ENCODE peak calls at places on chromosomes 16 and 17, in six cellular contexts. J, H, S, E, G and Y are unnamed samples.

GRCh38 chr16:3690991-3691720 is 26.2 kb downstream of the TRAP1 start:
- DNase-seq in J (no peak), H (peak; percentile 66), S (no peak), E (no peak), G (peak; percentile 24), Y (peak; percentile 18)

GRCh38 chr16:88599092-88599733 is 29.0 kb downstream of the ZC3H18 start:
- DNase-seq in J (no peak), H (peak; percentile 69), S (no peak), E (no peak), G (no peak), Y (peak; percentile 2)

GRCh38 chr16:15913046-15913698 is 24.8 kb upstream of the CEP20 start:
- DNase-seq in J (no peak), H (no peak), S (no peak), E (no peak), G (no peak), Y (no peak)

GRCh38 chr17:80673152-80673920 is 128.7 kb downstream of the RPTOR start:
- DNase-seq in J (no peak), H (no peak), S (no peak), E (no peak), G (no peak), Y (peak; percentile 67)

GRCh38 chr16:63933841-63934240 is 1188.0 kb downstream of the CDH11 start:
- DNase-seq in J (no peak), H (no peak), S (no peak), E (no peak), G (no peak), Y (no peak)

GRCh38 chr17:42493324-42493723 is 34.6 kb downstream of the ATP6V0A1 start:
- DNase-seq in J (no peak), H (no peak), S (no peak), E (no peak), G (no peak), Y (no peak)

GRCh38 chr17:16945513-16946201 is 26.3 kb downstream of the TNFRSF13B start:
- DNase-seq in J (no peak), H (no peak), S (peak; percentile 40), E (no peak), G (no peak), Y (no peak)

GRCh38 chr16:11400076-11400475 is 54.8 kb downstream of the RMI2 start:
- DNase-seq in J (peak; percentile 24), H (no peak), S (no peak), E (no peak), G (no peak), Y (no peak)

GRCh38 chr17:42135664-42136653 is 13.4 kb downstream of the HSPB9 start:
- DNase-seq in J (no peak), H (no peak), S (peak; percentile 93), E (no peak), G (peak; percentile 82), Y (peak; percentile 46)

GRCh38 chr17:74324521-74324920 is 1.5 kb upstream of the KIF19 start:
- DNase-seq in J (no peak), H (no peak), S (no peak), E (no peak), G (no peak), Y (no peak)

GRCh38 chr17:47717845-47718621 is 15.0 kb upstream of the TBX21 start:
- DNase-seq in J (no peak), H (no peak), S (no peak), E (no peak), G (no peak), Y (no peak)

GRCh38 chr16:75262104-75262799 is 10.8 kb upstream of the BCAR1 start:
- DNase-seq in J (no peak), H (peak; percentile 49), S (no peak), E (no peak), G (peak; percentile 67), Y (no peak)

GRCh38 chr16:54125751-54126655 is 160.6 kb downstream of the IRX3 start:
- DNase-seq in J (no peak), H (no peak), S (no peak), E (no peak), G (no peak), Y (no peak)

GRCh38 chr17:68182940-68183551 is 64.8 kb upstream of the AMZ2 start:
- DNase-seq in J (no peak), H (no peak), S (no peak), E (no peak), G (no peak), Y (no peak)

GRCh38 chr17:28997811-28998210 is 8.0 kb downstream of the SEZ6 start:
- DNase-seq in J (no peak), H (no peak), S (no peak), E (no peak), G (no peak), Y (no peak)

GRCh38 chr16:57277586-57277985 is 6.9 kb downstream of the PLLP start:
- DNase-seq in J (peak; percentile 33), H (no peak), S (no peak), E (no peak), G (no peak), Y (peak; percentile 66)

GRCh38 chr17:67434061-67434525 is 57.0 kb downstream of the PITPNC1 start:
- DNase-seq in J (no peak), H (peak; percentile 18), S (no peak), E (no peak), G (no peak), Y (no peak)

GRCh38 chr17:79006794-79007503 is 2.6 kb downstream of the CANT1 start:
- DNase-seq in J (no peak), H (no peak), S (no peak), E (no peak), G (peak; percentile 9), Y (no peak)

DNA sequence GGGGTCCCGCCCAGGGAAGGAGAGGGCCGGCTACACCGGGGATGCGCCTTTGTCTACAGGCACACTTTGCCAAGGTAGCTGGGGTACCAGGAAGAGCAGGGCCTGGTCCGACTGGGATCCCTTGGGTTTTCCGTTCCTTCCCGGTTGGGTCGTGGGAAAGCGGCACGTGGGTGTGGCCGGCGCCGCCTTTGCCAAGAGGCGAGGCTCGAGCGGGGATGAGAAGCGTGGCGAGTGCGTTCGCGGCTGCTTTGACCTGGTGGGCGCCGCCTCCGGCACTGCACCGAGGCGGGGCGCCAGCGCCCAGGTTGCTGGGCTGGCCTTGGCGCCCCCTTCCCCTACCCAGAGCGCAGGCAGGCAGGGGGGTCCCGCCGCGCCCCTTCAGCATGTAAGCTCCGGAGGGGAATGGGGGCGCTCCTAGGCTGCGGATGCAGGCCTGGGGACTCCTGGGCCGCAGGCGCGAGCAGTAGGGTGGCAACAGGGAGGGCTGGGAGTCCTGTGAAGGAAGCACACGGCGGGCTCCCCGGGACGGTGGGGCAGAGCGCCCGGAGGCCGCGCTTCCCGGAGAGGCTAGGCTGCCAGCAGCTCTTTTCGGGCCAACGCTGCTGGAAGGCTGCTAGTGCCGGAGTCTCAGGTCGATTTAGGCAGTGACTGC is 2.0 kb downstream of the HAS3 start:
- DNase-seq in J (no peak), H (no peak), S (peak; percentile 42), E (no peak), G (no peak), Y (no peak)
- TF ChIP-seq CTCF in J (no peak), H (no peak), S (no peak), E (no peak), G (no peak), Y (no peak)

GRCh38 chr17:83196088-83196765 is 116.8 kb downstream of the METRNL start:
- DNase-seq in J (no peak), H (peak; percentile 54), S (no peak), E (no peak), G (no peak), Y (peak; percentile 87)
- H3K4me3 ChIP-seq in J (no peak overlapping the region), H (no peak overlapping the region), S (no peak overlapping the region), E (no peak overlapping the region), G (no peak overlapping the region), Y (no peak overlapping the region)

GRCh38 chr16:70586731-70587130 is 59.6 kb upstream of the IL34 start:
- DNase-seq in J (no peak), H (no peak), S (no peak), E (no peak), G (no peak), Y (no peak)

GRCh38 chr16:70579248-70579647 is 55.6 kb downstream of the SF3B3 start:
- DNase-seq in J (no peak), H (no peak), S (no peak), E (no peak), G (no peak), Y (no peak)

GRCh38 chr16:70579648-70580630 is 56.3 kb downstream of the SF3B3 start:
- DNase-seq in J (no peak), H (peak; percentile 32), S (no peak), E (no peak), G (peak; percentile 30), Y (no peak)

GRCh38 chr16:70578035-70578434 is 54.4 kb downstream of the SF3B3 start:
- DNase-seq in J (no peak), H (no peak), S (no peak), E (no peak), G (no peak), Y (no peak)

DNA sequence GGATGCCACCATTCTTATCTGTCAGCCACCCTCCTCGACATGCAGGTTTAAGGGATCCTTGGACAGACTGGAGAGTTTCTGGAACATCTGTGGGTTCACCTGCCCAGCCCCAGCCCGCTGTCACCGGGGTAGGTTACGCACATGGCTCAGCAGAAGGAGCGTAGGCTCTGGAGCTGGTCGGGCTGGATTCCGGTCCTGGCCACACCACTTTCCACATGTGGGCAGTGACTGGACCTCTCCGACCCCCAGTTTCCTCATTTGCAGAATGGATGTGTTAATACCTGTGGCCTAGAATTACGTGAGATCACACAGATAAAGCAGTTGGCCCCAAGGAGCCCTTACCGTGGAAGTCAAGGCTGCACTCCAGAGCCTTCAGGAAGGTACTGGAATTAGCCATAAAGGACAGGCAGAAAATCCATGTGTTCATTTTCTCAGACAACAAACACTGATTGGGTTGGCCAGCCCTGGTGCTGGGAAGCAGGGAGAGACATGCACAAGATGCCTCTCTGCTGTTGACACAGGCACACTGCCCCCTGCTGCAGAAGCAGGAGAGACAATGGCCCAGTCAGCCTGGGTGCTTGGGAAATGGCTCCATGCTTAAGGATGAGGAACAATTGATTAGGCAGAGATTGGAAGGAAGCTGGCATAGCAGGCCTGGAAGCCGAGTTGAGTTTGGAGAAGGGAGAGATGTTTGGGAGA is 58.8 kb downstream of the SF3B3 start:
- DNase-seq in J (peak; percentile 39), H (no peak), S (no peak), E (no peak), G (no peak), Y (no peak)
- TF ChIP-seq CTCF in J (no peak), H (no peak), S (no peak), E (peak; percentile 5), G (no peak), Y (peak; percentile 35)

GRCh38 chr17:11598274-11599221 is at the start of gene DNAH9:
- DNase-seq in J (peak; percentile 97), H (peak; percentile 82), S (peak; percentile 99), E (no peak), G (peak; percentile 99), Y (peak; percentile 22)
- H3K4me3 ChIP-seq in J (peak within 1 kb of the TSS; percentile 80), H (peak within 1 kb of the TSS; percentile 51), S (peak within 1 kb of the TSS; percentile 42), E (no peak within 1 kb of the TSS), G (peak within 1 kb of the TSS; percentile 53), Y (peak within 1 kb of the TSS; percentile 2)

GRCh38 chr17:30992551-30992950 is 21.7 kb downstream of the RNF135 start:
- DNase-seq in J (no peak), H (no peak), S (no peak), E (no peak), G (no peak), Y (no peak)
- TF ChIP-seq CTCF in J (no peak), H (no peak), S (no peak), E (no peak), G (no peak), Y (no peak)

GRCh38 chr17:59641799-59642484 is 22.2 kb downstream of the CLTC start:
- DNase-seq in J (no peak), H (no peak), S (no peak), E (no peak), G (no peak), Y (no peak)
- H3K4me3 ChIP-seq in J (no peak overlapping the region), H (no peak overlapping the region), S (no peak overlapping the region), E (no peak overlapping the region), G (no peak overlapping the region), Y (no peak overlapping the region)